ENCODE peak calls at places on chromosomes 13 and 19, in seven cellular contexts. K is IMR-90, Z is H9, N is H1, F is neuronal stem cell, E is mesenchymal stem cell, O is trophoblast cell. T is an unnamed sample.

GRCh38 chr13:82962422-82962821 is 919.9 kb downstream of the SLITRK1 start:
- DNase-seq in Z (no peak), O (no peak), F (no peak), E (no peak), N (no peak), K (no peak), T (no peak)

GRCh38 chr13:52459668-52460067 is 4.4 kb downstream of the CKAP2 start:
- DNase-seq in N (no peak), E (peak; percentile 57), Z (no peak), K (peak; percentile 86), F (no peak), O (no peak), T (no peak)

GRCh38 chr13:26412961-26413716 is 144.3 kb upstream of the WASF3 start:
- DNase-seq in O (no peak), N (no peak), E (no peak), Z (no peak), F (no peak), K (no peak), T (no peak)

GRCh38 chr19:45630463-45630862 is 8.7 kb downstream of the EML2 start:
- DNase-seq in N (no peak), E (peak; percentile 81), K (peak; percentile 96), F (no peak), O (peak; percentile 67), Z (no peak), T (peak; percentile 92)

GRCh38 chr13:75368167-75368566 is 113.8 kb downstream of the TBC1D4 start:
- DNase-seq in F (no peak), O (no peak), Z (no peak), K (peak; percentile 92), E (peak; percentile 46), N (no peak), T (no peak)

GRCh38 chr13:106599875-106600797 is 32.2 kb upstream of the ARGLU1 start:
- DNase-seq in F (no peak), E (peak; percentile 65), N (no peak), K (peak; percentile 80), O (no peak), Z (no peak), T (no peak)

GRCh38 chr13:113121928-113122420 is 625 bp upstream of the F10 start:
- DNase-seq in K (no peak), Z (peak; percentile 27), N (no peak), E (no peak), F (no peak), O (no peak), T (no peak)

GRCh38 chr19:9431475-9431874 is 3.9 kb downstream of the ZNF266 start:
- DNase-seq in Z (peak; percentile 82), F (peak; percentile 31), N (peak; percentile 85), E (peak; percentile 39), O (peak; percentile 39), K (peak; percentile 29), T (peak; percentile 83)

GRCh38 chr19:8101311-8101710 is 48.1 kb downstream of the FBN3 start:
- DNase-seq in E (no peak), K (no peak), N (no peak), Z (no peak), F (no peak), O (no peak), T (no peak)

GRCh38 chr19:37867831-37868230 is 38.6 kb downstream of the WDR87 start:
- DNase-seq in O (no peak), K (peak; percentile 82), E (peak; percentile 70), Z (no peak), N (no peak), F (no peak), T (no peak)

GRCh38 chr19:39968789-39969188 is 2.2 kb upstream of the PSMC4 start:
- DNase-seq in K (no peak), F (no peak), E (no peak), O (no peak), N (no peak), Z (no peak), T (no peak)

GRCh38 chr13:21590231-21590630 is 13.7 kb downstream of the MICU2 start:
- DNase-seq in N (no peak), K (peak; percentile 21), F (no peak), O (no peak), E (no peak), Z (no peak), T (no peak)

GRCh38 chr19:9819590-9819898 is 665 bp upstream of the FBXL12 start:
- DNase-seq in O (no peak), K (no peak), Z (no peak), E (no peak), F (no peak), N (no peak), T (no peak)

GRCh38 chr19:4506449-4507149 is 11.7 kb downstream of the PLIN4 start:
- DNase-seq in E (peak; percentile 79), K (peak; percentile 80), N (no peak), Z (no peak), F (no peak), O (no peak), T (no peak)

GRCh38 chr19:10586396-10586795 is 716 bp downstream of the AP1M2 start:
- DNase-seq in E (no peak), Z (no peak), N (no peak), F (no peak), O (peak; percentile 68), K (no peak), T (no peak)

GRCh38 chr19:35436477-35437141 is 11.4 kb upstream of the FFAR2 start:
- DNase-seq in N (no peak), Z (no peak), K (no peak), E (peak; percentile 88), O (peak; percentile 35), F (no peak), T (no peak)

GRCh38 chr19:17125728-17126677 is 50.4 kb downstream of the MYO9B start:
- DNase-seq in E (peak; percentile 33), Z (no peak), N (no peak), O (peak; percentile 69), F (no peak), K (peak; percentile 25), T (no peak)

GRCh38 chr13:29619995-29620394 is 24.5 kb upstream of the SLC7A1 start:
- DNase-seq in F (no peak), Z (no peak), K (peak; percentile 50), N (no peak), E (no peak), O (no peak), T (no peak)

GRCh38 chr13:78601886-78602560 is 1.3 kb downstream of the POU4F1 start:
- DNase-seq in E (no peak), F (no peak), O (no peak), K (no peak), Z (no peak), N (no peak), T (no peak)

GRCh38 chr19:12293771-12294307 is 844 bp downstream of the ZNF44 start:
- DNase-seq in K (peak; percentile 46), N (peak; percentile 72), Z (peak; percentile 74), E (peak; percentile 85), O (peak; percentile 98), F (peak; percentile 39), T (peak; percentile 94)

DNA sequence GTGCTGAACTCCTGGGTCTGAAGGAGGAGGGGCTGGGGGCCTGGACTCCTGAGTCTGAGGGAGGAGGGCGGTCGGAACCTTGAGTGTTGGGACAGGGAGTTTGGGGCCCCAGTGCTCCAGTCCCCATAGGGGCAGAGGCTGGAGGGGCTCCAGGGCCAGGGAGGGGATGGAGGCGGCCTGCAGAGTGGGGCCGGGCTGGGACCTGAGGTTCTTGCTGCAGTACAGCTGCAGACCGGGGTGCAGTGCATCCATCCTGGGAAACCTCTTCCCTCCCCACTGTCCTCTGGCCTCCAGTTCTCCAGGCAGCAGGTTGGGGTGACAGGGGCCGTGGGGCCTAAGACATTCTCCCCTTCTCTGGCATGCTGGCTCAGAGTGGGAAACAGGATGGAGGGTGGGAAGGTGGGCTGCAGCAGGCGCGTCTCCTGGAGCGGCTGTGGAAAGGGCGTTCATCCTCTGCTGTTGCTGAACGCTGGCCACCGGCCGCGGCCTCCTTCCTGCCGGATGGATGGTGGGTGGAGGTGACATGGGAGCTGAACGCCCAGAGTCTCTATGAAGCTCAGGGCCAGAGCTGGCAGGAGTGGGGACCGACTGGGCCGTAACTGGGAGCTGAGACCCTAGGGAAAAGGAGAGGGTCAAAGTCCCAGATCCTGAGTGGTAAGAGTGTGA is 1.6 kb downstream of the BRSK1 start:
- DNase-seq in Z (no peak), K (no peak), O (no peak), N (no peak), E (no peak), F (no peak), T (no peak)
- H3K4ac ChIP-seq in Z (no peak overlapping the region), K (peak overlapping the region; percentile 14), O (no peak overlapping the region), N (no peak overlapping the region), E (no peak overlapping the region), F (no peak overlapping the region), T (no peak overlapping the region)

DNA sequence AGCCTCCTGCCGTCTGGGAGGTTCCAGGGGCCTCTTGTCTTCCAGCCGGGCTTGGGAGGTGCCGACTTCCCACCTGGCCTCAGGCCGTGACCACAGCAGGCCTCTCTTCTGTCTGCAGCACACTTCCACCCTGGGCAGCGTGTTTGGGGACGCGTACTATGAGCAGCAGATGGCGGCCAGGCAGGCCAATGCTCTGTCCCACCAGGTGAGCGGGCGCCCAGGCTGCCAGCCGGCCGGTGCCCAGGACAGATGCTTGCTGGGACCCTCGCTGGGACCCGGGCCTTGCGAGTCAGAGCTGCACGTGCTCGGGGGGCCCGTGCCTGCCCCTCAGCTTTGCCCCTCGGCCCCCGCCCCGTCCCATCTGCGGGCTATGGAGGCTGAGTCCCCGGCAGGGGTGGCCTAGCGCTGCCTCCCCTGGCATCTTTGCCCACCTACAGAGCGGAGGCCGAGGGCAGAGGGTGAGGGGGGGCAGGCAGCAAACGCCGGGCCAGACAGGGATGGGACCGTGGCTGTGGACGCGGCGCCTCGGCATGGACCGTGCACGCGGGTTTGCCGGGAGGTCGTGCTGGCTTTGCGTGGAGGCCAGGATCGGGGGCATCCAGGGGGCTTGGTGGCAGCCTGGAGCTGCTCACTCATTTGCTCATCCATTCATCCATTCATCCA is 16.2 kb downstream of the COMP start:
- DNase-seq in K (no peak), O (no peak), E (no peak), Z (no peak), F (no peak), N (no peak), T (no peak)
- H2BK5ac ChIP-seq in K (no peak overlapping the region), O (no peak overlapping the region), E (no peak overlapping the region), Z (no peak overlapping the region), F (no peak overlapping the region), N (no peak overlapping the region), T (no peak overlapping the region)

GRCh38 chr13:39930544-39931444 is 275.3 kb downstream of the COG6 start:
- DNase-seq in O (no peak), F (no peak), K (no peak), N (no peak), E (no peak), Z (no peak), T (no peak)
- H3K4me2 ChIP-seq in O (no peak overlapping the region), F (no peak overlapping the region), K (no peak overlapping the region), N (no peak overlapping the region), E (no peak overlapping the region), Z (no peak overlapping the region), T (no peak overlapping the region)

GRCh38 chr19:2132191-2132590 is 19.2 kb downstream of the AP3D1 start:
- DNase-seq in O (no peak), E (no peak), F (no peak), K (no peak), N (no peak), Z (no peak), T (no peak)
- H3K4ac ChIP-seq in O (peak overlapping the region; percentile 41), E (no peak overlapping the region), F (no peak overlapping the region), K (no peak overlapping the region), N (no peak overlapping the region), Z (no peak overlapping the region), T (no peak overlapping the region)

GRCh38 chr13:50911051-50911690 is 1.6 kb downstream of the RNASEH2B start:
- DNase-seq in K (no peak), Z (no peak), O (no peak), N (no peak), F (peak; percentile 15), E (peak; percentile 65), T (no peak)
- H2BK5ac ChIP-seq in K (no peak overlapping the region), Z (no peak overlapping the region), O (no peak overlapping the region), N (no peak overlapping the region), F (no peak overlapping the region), E (no peak overlapping the region), T (no peak overlapping the region)

T was measured in mesendoderm.